ENCODE peak calls at places on chromosomes 5 and 9, in ten cellular contexts. W is astrocyte of the spinal cord, B is heart right ventricle, D is PC-3, U is dorsolateral prefrontal cortex, R is stomach, P is lower leg skin, X is OCI-LY7, M is GM12865, G is fibroblast of lung. L is an unnamed sample.

GRCh38 chr5:129249891-129250290 is 155.3 kb downstream of the ISOC1 start:
- DNase-seq in W (no peak), B (no peak), D (no peak), U (no peak), R (no peak), P (no peak), X (no peak), M (no peak), G (no peak), L (no peak)

GRCh38 chr5:108661590-108662219 is 86.0 kb upstream of the FER start:
- DNase-seq in W (no peak), B (no peak), D (peak), U (no peak), R (no peak), P (no peak), X (no peak), M (no peak), G (peak), L (peak)

GRCh38 chr9:125611366-125611765 is 95.6 kb downstream of the MAPKAP1 start:
- DNase-seq in W (no peak), B (no peak), D (no peak), U (no peak), R (no peak), P (no peak), X (no peak), M (no peak), G (no peak), L (no peak)

GRCh38 chr5:122165574-122166021 is 36.3 kb downstream of the ZNF474 start:
- DNase-seq in W (peak), B (no peak), D (no peak), U (no peak), R (no peak), P (no peak), X (no peak), M (no peak), G (peak), L (peak)

GRCh38 chr5:107365355-107366109 is 305.2 kb downstream of the EFNA5 start:
- DNase-seq in W (peak), B (no peak), D (peak), U (no peak), R (no peak), P (no peak), X (peak), M (peak), G (peak), L (no peak)

GRCh38 chr5:123129811-123130210 is 40.8 kb downstream of the PRDM6 start:
- DNase-seq in W (no peak), B (no peak), D (no peak), U (no peak), R (no peak), P (no peak), X (no peak), M (no peak), G (no peak), L (no peak)

GRCh38 chr5:9832921-9833320 is 202.8 kb upstream of the TAS2R1 start:
- DNase-seq in W (no peak), B (no peak), D (no peak), U (no peak), R (no peak), P (no peak), X (no peak), M (no peak), G (no peak), L (no peak)

GRCh38 chr9:8856686-8857329 is 1057.2 kb upstream of the DMAC1 start:
- DNase-seq in W (no peak), B (no peak), D (no peak), U (no peak), R (no peak), P (no peak), X (no peak), M (no peak), G (peak), L (no peak)

GRCh38 chr5:154627711-154628678 is 127.2 kb upstream of the LARP1 start:
- DNase-seq in W (no peak), B (no peak), D (no peak), U (no peak), R (no peak), P (no peak), X (no peak), M (no peak), G (no peak), L (no peak)

GRCh38 chr5:154625031-154625430 is 130.1 kb upstream of the LARP1 start:
- DNase-seq in W (no peak), B (no peak), D (no peak), U (no peak), R (no peak), P (no peak), X (no peak), M (no peak), G (no peak), L (no peak)

GRCh38 chr5:154620406-154620805 is 134.8 kb upstream of the LARP1 start:
- DNase-seq in W (no peak), B (no peak), D (no peak), U (no peak), R (no peak), P (no peak), X (no peak), M (no peak), G (no peak), L (no peak)

GRCh38 chr5:154626876-154627552 is 128.2 kb upstream of the LARP1 start:
- DNase-seq in W (no peak), B (no peak), D (no peak), U (no peak), R (no peak), P (no peak), X (no peak), M (no peak), G (no peak), L (no peak)

GRCh38 chr5:154624341-154624740 is 130.8 kb upstream of the LARP1 start:
- DNase-seq in W (no peak), B (no peak), D (no peak), U (no peak), R (no peak), P (no peak), X (no peak), M (no peak), G (no peak), L (no peak)
- TF ChIP-seq CTCF in W (no peak), B (no peak), D (no peak), U (no peak), R (no peak), P (no peak), X (no peak), M (no peak), G (no peak), L (no peak)

GRCh38 chr5:78295035-78295961 is 800 bp upstream of the AP3B1 start:
- DNase-seq in W (no peak), B (peak), D (peak), U (no peak), R (peak), P (peak), X (peak), M (peak), G (peak), L (peak)
- TF ChIP-seq CTCF in W (peak), B (no peak), D (peak), U (peak), R (peak), P (no peak), X (peak), M (peak), G (peak), L (peak)

DNA sequence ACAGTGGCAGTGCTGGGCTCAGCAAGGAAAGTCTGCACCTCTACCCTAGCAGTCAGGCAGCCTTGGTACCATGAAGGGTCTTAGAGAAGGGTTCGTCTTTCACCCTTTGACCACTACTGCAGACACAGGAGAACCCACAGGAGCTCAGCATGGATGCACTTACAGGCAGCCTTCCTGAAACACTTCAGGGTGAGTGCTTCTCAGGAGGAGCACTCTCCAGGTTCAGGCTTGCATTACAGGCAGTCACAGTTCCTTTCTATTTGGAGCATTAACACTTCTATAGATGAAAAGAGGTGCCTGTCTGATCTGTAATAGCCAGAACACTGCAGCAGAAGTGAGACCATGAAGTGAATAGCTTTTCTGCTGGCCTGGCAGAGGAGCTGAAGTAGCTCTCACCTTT is 8.7 kb upstream of the CYLC2 start:
- DNase-seq in W (no peak), B (no peak), D (no peak), U (no peak), R (no peak), P (no peak), X (no peak), M (no peak), G (no peak), L (no peak)
- TF ChIP-seq CTCF in W (no peak), B (no peak), D (no peak), U (no peak), R (no peak), P (no peak), X (no peak), M (no peak), G (no peak), L (no peak)

GRCh38 chr5:150024241-150024984 is 23.9 kb downstream of the HMGXB3 start:
- DNase-seq in W (no peak), B (no peak), D (no peak), U (no peak), R (no peak), P (no peak), X (no peak), M (no peak), G (no peak), L (no peak)
- TF ChIP-seq CTCF in W (no peak), B (no peak), D (no peak), U (peak), R (no peak), P (no peak), X (no peak), M (no peak), G (no peak), L (no peak)

L was measured in Calu3.